ENCODE peak calls at places on chromosomes 7 and 10, in nine cellular contexts. R is cardiac muscle cell, E is IMR-90, X is astrocyte, J is psoas muscle, B is fibroblast of mammary gland, U is Peyer's patch, Z is astrocyte of the spinal cord, N is choroid plexus epithelial cell. G is an unnamed sample.

GRCh38 chr7:142556745-142557144 is 192.5 kb upstream of the PRSS1 start:
- DNase-seq in N (peak; percentile 98), B (peak; percentile 99), J (peak; percentile 62), R (peak; percentile 14), X (peak; percentile 98), Z (peak; percentile 97), E (peak; percentile 99), U (no peak), G (no peak)

GRCh38 chr7:135210818-135211178 is 528 bp downstream of the WDR91 start:
- DNase-seq in E (peak; percentile 26), N (no peak), U (peak; percentile 29), J (no peak), R (no peak), B (peak; percentile 18), Z (peak; percentile 40), X (no peak), G (peak; percentile 35)

GRCh38 chr7:17099083-17099973 is 199.1 kb upstream of the AHR start:
- DNase-seq in B (peak; percentile 65), N (peak; percentile 42), U (no peak), E (no peak), R (no peak), J (no peak), Z (no peak), X (peak; percentile 52), G (no peak)

GRCh38 chr10:102240467-102241036 is 760 bp downstream of the PITX3 start:
- DNase-seq in B (no peak), J (peak; percentile 44), U (no peak), N (no peak), R (no peak), E (no peak), Z (no peak), X (no peak), G (no peak)

GRCh38 chr10:77168861-77169260 is 468.7 kb downstream of the KCNMA1 start:
- DNase-seq in X (no peak), J (no peak), U (no peak), Z (no peak), N (no peak), B (no peak), R (no peak), E (no peak), G (no peak)

GRCh38 chr10:74332398-74332797 is 181.4 kb downstream of the ADK start:
- DNase-seq in E (peak; percentile 21), R (no peak), N (peak; percentile 32), Z (peak; percentile 32), X (peak; percentile 25), J (no peak), B (peak; percentile 90), U (no peak), G (no peak)

GRCh38 chr10:84097787-84098353 is 41.4 kb upstream of the GHITM start:
- DNase-seq in Z (peak; percentile 22), U (no peak), J (no peak), E (peak; percentile 10), B (peak; percentile 43), R (peak; percentile 18), N (peak; percentile 44), X (no peak), G (peak; percentile 6)

GRCh38 chr10:106573106-106573505 is 591.4 kb downstream of the SORCS1 start:
- DNase-seq in B (peak; percentile 78), R (no peak), U (no peak), N (peak; percentile 71), X (peak; percentile 51), Z (peak; percentile 66), J (no peak), E (peak; percentile 69), G (no peak)

GRCh38 chr10:63553473-63553872 is 32.3 kb downstream of the REEP3 start:
- DNase-seq in U (no peak), N (peak; percentile 44), Z (no peak), R (no peak), X (no peak), B (peak; percentile 61), J (no peak), E (peak; percentile 9), G (no peak)

GRCh38 chr7:491292-491957 is 28.2 kb downstream of the PDGFA start:
- DNase-seq in X (no peak), R (no peak), J (peak; percentile 6), B (no peak), N (no peak), E (no peak), U (no peak), Z (no peak), G (no peak)

GRCh38 chr7:22854158-22855048 is 31.8 kb upstream of the TOMM7 start:
- DNase-seq in Z (peak; percentile 86), B (peak; percentile 88), E (peak; percentile 89), R (peak; percentile 87), J (peak; percentile 95), N (peak; percentile 93), U (peak; percentile 88), X (peak; percentile 78), G (peak; percentile 96)

GRCh38 chr7:22855049-22855392 is 32.4 kb upstream of the TOMM7 start:
- DNase-seq in X (no peak), B (no peak), E (no peak), J (no peak), N (no peak), Z (no peak), R (no peak), U (no peak), G (no peak)

GRCh38 chr7:22858274-22858639 is 35.6 kb upstream of the TOMM7 start:
- DNase-seq in B (no peak), N (no peak), R (no peak), E (no peak), U (no peak), X (no peak), J (no peak), Z (no peak), G (no peak)

GRCh38 chr7:22858640-22859561 is 36.3 kb upstream of the TOMM7 start:
- DNase-seq in U (no peak), N (peak; percentile 97), J (no peak), B (peak; percentile 99), X (peak; percentile 100), Z (peak; percentile 98), R (no peak), E (peak; percentile 99), G (peak; percentile 72)

GRCh38 chr7:22856437-22856836 is 33.8 kb upstream of the TOMM7 start:
- DNase-seq in B (no peak), Z (no peak), X (no peak), R (no peak), E (no peak), N (no peak), J (no peak), U (no peak), G (no peak)
- H3K4me3 ChIP-seq in B (peak overlapping the region; percentile 87), Z (no peak overlapping the region), X (no peak overlapping the region), R (no peak overlapping the region), E (no peak overlapping the region), N (no peak overlapping the region), J (peak overlapping the region; percentile 78), U (no peak overlapping the region), G (peak overlapping the region; percentile 69)

GRCh38 chr7:79272938-79273337 is 180.5 kb downstream of the MAGI2 start:
- DNase-seq in E (peak; percentile 70), J (no peak), Z (peak; percentile 46), B (no peak), R (no peak), X (peak; percentile 75), N (peak; percentile 64), U (no peak), G (no peak)
- TF ChIP-seq CTCF in E (no peak), J (no peak), Z (no peak), B (no peak), R (no peak), X (no peak), N (no peak), U (no peak), G (no peak)

DNA sequence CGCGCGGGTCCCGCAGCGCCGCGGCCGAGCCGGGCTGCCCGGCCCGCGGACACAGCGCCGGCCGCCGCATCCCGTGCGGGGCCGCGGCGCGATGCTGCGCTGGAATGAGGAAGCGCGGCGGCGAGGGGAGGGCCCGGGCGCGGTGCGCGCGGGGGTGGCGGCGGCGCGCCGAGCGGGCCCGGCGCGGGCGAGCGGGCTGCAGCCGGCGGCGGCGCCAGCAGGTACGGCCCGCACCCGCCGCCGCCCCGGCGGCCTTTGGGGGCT is 690 bp upstream of the IKZF1 start:
- DNase-seq in N (no peak), X (no peak), J (no peak), U (peak; percentile 44), Z (no peak), R (no peak), E (no peak), B (no peak), G (no peak)
- H3K4me3 ChIP-seq in N (peak overlapping the region; percentile 46), X (no peak overlapping the region), J (peak overlapping the region; percentile 59), U (peak overlapping the region; percentile 65), Z (no peak overlapping the region), R (peak overlapping the region; percentile 63), E (no peak overlapping the region), B (no peak overlapping the region), G (peak overlapping the region; percentile 81)

DNA sequence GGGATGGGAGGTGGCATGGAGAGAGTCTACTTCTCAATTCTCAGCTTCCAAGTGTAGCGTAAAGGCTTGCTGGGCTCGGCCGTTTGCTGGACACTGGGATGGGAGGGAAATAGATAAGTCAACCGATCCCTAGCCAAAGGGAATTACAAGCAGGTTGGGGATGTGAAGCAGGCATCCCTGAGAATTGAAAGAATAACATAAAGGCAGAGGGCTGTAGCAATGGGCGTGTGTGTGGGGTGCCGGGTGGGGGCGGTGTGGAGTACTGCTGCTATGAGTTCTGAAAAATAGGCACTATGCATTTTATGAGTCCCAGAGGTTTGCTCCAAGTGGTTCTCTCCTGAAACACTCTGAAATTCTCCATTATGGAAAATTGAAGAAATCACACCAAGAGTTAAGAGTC is 65.3 kb downstream of the ADRA2A start:
- DNase-seq in E (no peak), Z (no peak), B (no peak), R (no peak), J (no peak), U (no peak), X (no peak), N (no peak), G (no peak)
- TF ChIP-seq CTCF in E (no peak), Z (no peak), B (no peak), R (no peak), J (no peak), U (no peak), X (no peak), N (no peak), G (peak; percentile 25)

GRCh38 chr7:130944997-130945396 is 211.0 kb upstream of the KLF14 start:
- DNase-seq in N (no peak), B (no peak), U (no peak), E (no peak), X (no peak), J (no peak), Z (no peak), R (no peak), G (no peak)

GRCh38 chr7:130942211-130942964 is 208.4 kb upstream of the KLF14 start:
- DNase-seq in X (peak; percentile 83), E (peak; percentile 86), N (peak; percentile 95), Z (peak; percentile 75), R (no peak), B (peak; percentile 96), J (peak; percentile 56), U (peak; percentile 73), G (peak; percentile 70)

GRCh38 chr7:130943336-130943901 is 209.4 kb upstream of the KLF14 start:
- DNase-seq in J (no peak), R (no peak), B (peak; percentile 88), X (peak; percentile 92), Z (peak; percentile 82), U (no peak), E (peak; percentile 97), N (peak; percentile 92), G (no peak)

GRCh38 chr7:130945411-130945811 is 211.4 kb upstream of the KLF14 start:
- DNase-seq in B (no peak), J (no peak), X (no peak), N (no peak), R (no peak), Z (no peak), E (no peak), U (no peak), G (peak; percentile 46)

GRCh38 chr7:130943981-130944380 is 210.0 kb upstream of the KLF14 start:
- DNase-seq in X (no peak), E (peak; percentile 85), J (no peak), B (no peak), U (no peak), R (no peak), Z (peak; percentile 36), N (no peak), G (no peak)
- H3K4me3 ChIP-seq in X (peak overlapping the region; percentile 84), E (no peak overlapping the region), J (peak overlapping the region; percentile 81), B (no peak overlapping the region), U (peak overlapping the region; percentile 62), R (no peak overlapping the region), Z (no peak overlapping the region), N (no peak overlapping the region), G (peak overlapping the region; percentile 63)

G was measured in GM12865.